ENCODE peak calls at places on chromosomes 7 and 10, in seven cellular contexts. B, Q, U, P, E, M and S are unnamed samples.

GRCh38 chr10:944034-944831 is 12.7 kb upstream of the LARP4B start:
- DNase-seq in B (peak), Q (peak), U (no peak), P (no peak), E (peak), M (no peak), S (peak)

GRCh38 chr7:28083998-28084985 is 96.3 kb downstream of the JAZF1 start:
- DNase-seq in B (no peak), Q (no peak), U (no peak), P (no peak), E (no peak), M (no peak), S (no peak)

GRCh38 chr10:60280475-60280874 is 109.2 kb downstream of the ANK3 start:
- DNase-seq in B (no peak), Q (no peak), U (no peak), P (no peak), E (no peak), M (no peak), S (no peak)

GRCh38 chr7:84811427-84811826 is 375.4 kb downstream of the SEMA3D start:
- DNase-seq in B (peak), Q (no peak), U (no peak), P (no peak), E (no peak), M (no peak), S (no peak)

GRCh38 chr7:113256883-113257531 is 138.7 kb upstream of the SMIM30 start:
- DNase-seq in B (no peak), Q (no peak), U (no peak), P (no peak), E (no peak), M (no peak), S (no peak)

GRCh38 chr10:119483839-119484238 is 58.7 kb downstream of the RGS10 start:
- DNase-seq in B (no peak), Q (no peak), U (no peak), P (no peak), E (no peak), M (no peak), S (no peak)

GRCh38 chr7:68162712-68163111 is 1166.1 kb downstream of the TYW1 start:
- DNase-seq in B (no peak), Q (no peak), U (no peak), P (no peak), E (no peak), M (no peak), S (no peak)

GRCh38 chr10:131435760-131436448 is 124.4 kb upstream of the TCERG1L start:
- DNase-seq in B (no peak), Q (no peak), U (no peak), P (no peak), E (no peak), M (no peak), S (no peak)

GRCh38 chr10:266974-267425 is 131.7 kb downstream of the ZMYND11 start:
- DNase-seq in B (peak), Q (no peak), U (no peak), P (no peak), E (no peak), M (no peak), S (no peak)

GRCh38 chr10:38127812-38128211 is 33.7 kb downstream of the ZNF37A start:
- DNase-seq in B (no peak), Q (peak), U (no peak), P (no peak), E (no peak), M (no peak), S (no peak)

GRCh38 chr7:15832996-15833395 is 146.5 kb upstream of the MEOX2 start:
- DNase-seq in B (no peak), Q (no peak), U (no peak), P (no peak), E (peak), M (no peak), S (no peak)

GRCh38 chr7:5694221-5694754 is 87.2 kb downstream of the RNF216 start:
- DNase-seq in B (no peak), Q (peak), U (no peak), P (no peak), E (no peak), M (no peak), S (no peak)

GRCh38 chr10:69407621-69408301 is 9.0 kb downstream of the TACR2 start:
- DNase-seq in B (no peak), Q (no peak), U (peak), P (no peak), E (no peak), M (peak), S (no peak)

GRCh38 chr10:32985781-32986350 is 27.8 kb upstream of the ITGB1 start:
- DNase-seq in B (peak), Q (peak), U (no peak), P (no peak), E (no peak), M (peak), S (peak)

GRCh38 chr10:58137813-58138212 is 129.9 kb downstream of the IPMK start:
- DNase-seq in B (no peak), Q (no peak), U (no peak), P (no peak), E (no peak), M (no peak), S (no peak)

GRCh38 chr7:144821069-144821468 is 14.8 kb downstream of the TPK1 start:
- DNase-seq in B (no peak), Q (no peak), U (no peak), P (no peak), E (no peak), M (no peak), S (no peak)

GRCh38 chr7:70797109-70797514 is 334.8 kb upstream of the GALNT17 start:
- DNase-seq in B (no peak), Q (no peak), U (no peak), P (no peak), E (no peak), M (no peak), S (no peak)

GRCh38 chr7:150974468-150975391 is 3.4 kb downstream of the KCNH2 start:
- DNase-seq in B (no peak), Q (no peak), U (peak), P (peak), E (peak), M (no peak), S (no peak)

GRCh38 chr10:133390597-133391248 is 3.2 kb upstream of the MTG1 start:
- DNase-seq in B (no peak), Q (no peak), U (no peak), P (no peak), E (no peak), M (no peak), S (no peak)

GRCh38 chr7:133775201-133775600 is 351.9 kb upstream of the LRGUK start:
- DNase-seq in B (no peak), Q (no peak), U (no peak), P (no peak), E (no peak), M (no peak), S (no peak)

GRCh38 chr10:1187855-1188555 is 131.8 kb downstream of the WDR37 start:
- DNase-seq in B (no peak), Q (no peak), U (no peak), P (peak), E (no peak), M (no peak), S (no peak)

GRCh38 chr7:17706734-17707133 is 233.6 kb downstream of the SNX13 start:
- DNase-seq in B (peak), Q (peak), U (peak), P (no peak), E (no peak), M (peak), S (no peak)

GRCh38 chr7:79781716-79782115 is 328.2 kb upstream of the MAGI2 start:
- DNase-seq in B (no peak), Q (no peak), U (no peak), P (no peak), E (no peak), M (no peak), S (no peak)

GRCh38 chr7:157884461-157885062 is 547.8 kb downstream of the DNAJB6 start:
- DNase-seq in B (no peak), Q (no peak), U (no peak), P (no peak), E (no peak), M (no peak), S (no peak)

GRCh38 chr10:112006831-112007230 is 176.7 kb downstream of the GPAM start:
- DNase-seq in B (no peak), Q (no peak), U (no peak), P (no peak), E (no peak), M (no peak), S (no peak)

GRCh38 chr7:29626730-29627129 is 63.1 kb downstream of the PRR15 start:
- DNase-seq in B (no peak), Q (no peak), U (no peak), P (no peak), E (no peak), M (no peak), S (no peak)

GRCh38 chr7:158033196-158033595 is 554.4 kb downstream of the PTPRN2 start:
- DNase-seq in B (no peak), Q (no peak), U (peak), P (no peak), E (no peak), M (no peak), S (no peak)

GRCh38 chr10:80144302-80145131 is 12.0 kb downstream of the PLAC9 start:
- DNase-seq in B (no peak), Q (no peak), U (peak), P (peak), E (no peak), M (no peak), S (no peak)

GRCh38 chr10:61974611-61975010 is 73.1 kb downstream of the ARID5B start:
- DNase-seq in B (no peak), Q (peak), U (no peak), P (no peak), E (peak), M (no peak), S (no peak)

GRCh38 chr10:15743443-15743842 is 23.7 kb upstream of the ITGA8 start:
- DNase-seq in B (no peak), Q (no peak), U (no peak), P (no peak), E (no peak), M (no peak), S (no peak)

GRCh38 chr7:141649137-141649864 is 52.7 kb downstream of the DENND11 start:
- DNase-seq in B (no peak), Q (no peak), U (no peak), P (no peak), E (no peak), M (no peak), S (no peak)

GRCh38 chr10:35025916-35026315 is 64.2 kb downstream of the CUL2 start:
- DNase-seq in B (peak), Q (peak), U (no peak), P (no peak), E (no peak), M (no peak), S (no peak)

GRCh38 chr10:32331606-32332005 is 15.4 kb downstream of the EPC1 start:
- DNase-seq in B (no peak), Q (no peak), U (no peak), P (no peak), E (no peak), M (no peak), S (no peak)

GRCh38 chr10:122435212-122435827 is 19.1 kb upstream of the ARMS2 start:
- DNase-seq in B (no peak), Q (peak), U (no peak), P (no peak), E (no peak), M (peak), S (no peak)

GRCh38 chr10:124481717-124482116 is 20.1 kb downstream of the LHPP start:
- DNase-seq in B (no peak), Q (no peak), U (no peak), P (no peak), E (no peak), M (no peak), S (no peak)

GRCh38 chr10:124482876-124483275 is 21.3 kb downstream of the LHPP start:
- DNase-seq in B (no peak), Q (no peak), U (no peak), P (no peak), E (no peak), M (no peak), S (no peak)

GRCh38 chr10:124480860-124481259 is 19.2 kb downstream of the LHPP start:
- DNase-seq in B (no peak), Q (no peak), U (no peak), P (no peak), E (no peak), M (no peak), S (no peak)

GRCh38 chr10:124484016-124484415 is 22.4 kb downstream of the LHPP start:
- DNase-seq in B (no peak), Q (no peak), U (no peak), P (no peak), E (no peak), M (no peak), S (no peak)

DNA sequence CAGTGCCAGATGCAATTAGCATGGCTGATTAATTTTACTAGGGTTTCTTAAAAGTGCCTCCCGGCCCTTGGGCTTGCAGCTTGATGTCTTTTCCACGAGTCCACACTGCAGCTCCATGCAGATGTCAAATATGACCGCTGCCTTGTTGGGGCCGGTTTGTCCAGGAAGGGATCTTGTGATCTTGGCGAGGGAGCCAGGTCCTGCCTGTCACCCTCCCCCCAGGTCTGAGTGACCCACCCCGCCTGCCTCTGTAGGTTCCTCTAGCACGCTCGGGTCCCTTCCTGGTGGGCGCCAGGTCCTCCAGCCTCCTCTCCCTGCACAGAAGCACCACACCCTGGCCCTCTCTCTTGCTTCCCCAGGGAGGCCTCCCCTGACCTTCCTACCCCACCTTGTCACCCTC is 20.8 kb downstream of the LHPP start:
- DNase-seq in B (no peak), Q (no peak), U (no peak), P (no peak), E (no peak), M (no peak), S (no peak)
- TF ChIP-seq CTCF in B (no peak), Q (no peak), U (no peak), P (no peak), E (no peak), M (no peak), S (no peak)

DNA sequence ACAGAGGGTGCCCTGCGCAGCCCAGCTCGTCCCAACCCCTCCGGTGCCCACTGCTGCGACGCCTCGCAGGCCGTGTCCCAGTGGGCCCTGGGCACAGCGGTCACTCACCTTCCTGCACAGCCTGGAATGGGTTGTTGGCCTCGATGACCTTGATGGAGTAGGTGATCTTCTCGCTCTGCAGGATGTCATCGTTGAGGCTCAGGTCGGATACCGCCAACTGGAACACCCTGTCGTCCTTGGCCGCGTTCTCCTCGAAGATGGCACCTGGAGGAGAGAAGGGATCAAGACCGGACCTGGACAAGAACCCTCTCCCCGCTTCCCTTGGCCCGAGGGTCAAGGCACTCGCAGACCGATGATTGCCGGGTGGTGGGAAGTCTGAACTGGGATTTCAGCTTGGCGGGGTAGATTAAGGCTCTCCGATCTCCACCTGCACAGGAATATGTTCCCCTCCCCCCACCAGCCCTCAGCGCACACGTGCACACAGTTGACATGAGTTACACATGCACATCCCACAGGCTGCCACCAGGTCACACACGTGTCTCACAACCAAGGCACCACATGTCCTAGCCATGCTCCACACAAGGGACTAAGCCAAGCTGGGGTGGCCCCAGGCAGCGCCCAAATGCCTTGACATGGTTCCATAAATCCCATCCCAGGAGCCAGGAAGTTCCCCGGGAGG is 2.6 kb downstream of the GRID1 start:
- DNase-seq in B (peak), Q (no peak), U (peak), P (no peak), E (no peak), M (no peak), S (peak)
- TF ChIP-seq CTCF in B (no peak), Q (no peak), U (no peak), P (no peak), E (no peak), M (no peak), S (no peak)

GRCh38 chr7:93171606-93172226 is 23.5 kb upstream of the SAMD9L start:
- DNase-seq in B (peak), Q (no peak), U (no peak), P (no peak), E (no peak), M (no peak), S (no peak)

GRCh38 chr7:93176961-93177580 is 28.9 kb upstream of the SAMD9L start:
- DNase-seq in B (no peak), Q (no peak), U (no peak), P (no peak), E (no peak), M (no peak), S (no peak)

GRCh38 chr7:93172683-93173082 is 24.5 kb upstream of the SAMD9L start:
- DNase-seq in B (no peak), Q (no peak), U (no peak), P (no peak), E (no peak), M (no peak), S (no peak)

GRCh38 chr7:93178213-93178612 is 30.0 kb upstream of the SAMD9L start:
- DNase-seq in B (no peak), Q (no peak), U (no peak), P (no peak), E (no peak), M (no peak), S (no peak)

GRCh38 chr7:93175219-93175618 is 27.0 kb upstream of the SAMD9L start:
- DNase-seq in B (no peak), Q (no peak), U (no peak), P (no peak), E (no peak), M (no peak), S (no peak)
- TF ChIP-seq CTCF in B (no peak), Q (peak), U (peak), P (no peak), E (no peak), M (no peak), S (no peak)

DNA sequence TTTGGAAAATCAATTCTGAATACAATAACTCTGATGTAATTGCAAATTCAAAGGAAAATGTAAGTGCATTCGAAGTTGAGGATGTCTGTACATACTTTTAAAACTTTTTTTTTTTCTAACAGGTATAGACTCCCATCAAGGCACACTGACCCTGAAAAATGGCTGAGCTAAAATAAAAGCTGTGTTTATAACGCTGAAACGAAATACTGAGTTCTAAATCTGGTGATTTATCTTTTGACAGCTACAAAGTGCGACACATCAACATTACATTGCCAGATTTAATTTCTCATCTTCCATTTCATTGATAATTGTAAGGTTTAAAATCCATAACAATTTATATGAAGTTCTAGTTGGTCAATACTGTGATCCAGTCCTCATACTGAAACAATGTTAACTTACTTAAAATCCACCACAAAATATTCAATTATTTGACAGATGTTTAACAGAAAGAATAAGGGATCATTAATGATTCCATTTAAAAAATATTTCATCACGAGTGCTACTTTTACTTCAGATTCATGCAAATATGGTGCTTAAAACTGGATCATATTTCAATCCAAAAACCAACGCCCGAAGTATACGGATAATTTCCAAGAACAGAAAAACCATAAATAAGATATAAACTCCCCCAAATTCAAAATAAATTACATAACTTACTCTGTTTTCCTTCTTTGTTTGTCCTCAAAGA is 1.4 kb downstream of the RAB11FIP2 start:
- DNase-seq in B (no peak), Q (no peak), U (no peak), P (no peak), E (no peak), M (no peak), S (no peak)
- TF ChIP-seq CTCF in B (no peak), Q (no peak), U (no peak), P (no peak), E (no peak), M (no peak), S (no peak)

GRCh38 chr7:30743371-30744074 is 8.4 kb upstream of the INMT start:
- DNase-seq in B (peak), Q (peak), U (no peak), P (no peak), E (peak), M (no peak), S (no peak)
- TF ChIP-seq CTCF in B (peak), Q (peak), U (peak), P (no peak), E (peak), M (no peak), S (no peak)

DNA sequence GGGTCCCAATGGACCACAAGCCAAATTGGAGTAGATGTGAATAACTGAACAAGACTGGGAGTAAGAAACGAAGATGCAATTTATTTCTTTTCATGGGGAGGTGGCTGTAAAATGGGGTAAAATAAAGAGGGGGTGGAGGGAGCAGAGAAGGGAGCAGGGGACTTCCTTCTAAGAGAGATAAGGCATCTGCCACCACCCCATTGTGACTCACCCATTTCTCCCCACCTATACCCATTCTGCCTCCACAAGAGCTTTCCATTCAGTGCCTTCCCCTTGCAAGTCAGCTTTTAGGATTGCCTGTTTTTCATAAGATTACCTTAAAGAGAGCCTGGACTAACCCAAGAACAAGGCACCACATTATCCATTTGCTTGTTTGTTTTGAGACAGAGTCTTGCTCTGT is 87.1 kb upstream of the PAX2 start:
- DNase-seq in B (no peak), Q (no peak), U (no peak), P (no peak), E (no peak), M (no peak), S (no peak)
- TF ChIP-seq CTCF in B (no peak), Q (no peak), U (no peak), P (no peak), E (no peak), M (no peak), S (no peak)

DNA sequence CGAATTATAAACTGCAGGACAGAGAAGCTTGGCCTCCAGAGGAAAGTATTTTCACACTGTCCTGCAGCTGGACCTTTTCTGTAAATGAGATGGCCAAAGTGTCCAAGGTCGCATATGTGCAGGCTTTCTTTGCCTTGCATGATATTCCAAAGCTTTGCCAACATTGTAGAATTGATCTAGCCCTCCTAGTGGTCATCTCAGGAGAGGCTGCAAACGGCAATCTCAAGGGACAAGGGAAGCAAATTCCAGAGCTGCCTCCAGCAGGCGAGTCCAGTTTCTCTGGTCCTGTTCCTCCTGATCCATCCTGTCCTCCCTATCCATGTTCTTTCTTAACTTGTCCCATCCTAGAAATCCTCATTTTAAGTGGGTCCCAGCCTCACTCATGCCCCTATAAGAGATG is 373.4 kb upstream of the PCDH15 start:
- DNase-seq in B (no peak), Q (no peak), U (peak), P (no peak), E (no peak), M (no peak), S (no peak)
- TF ChIP-seq CTCF in B (peak), Q (no peak), U (peak), P (no peak), E (no peak), M (no peak), S (no peak)